ENCODE peak calls at places on chromosome 15, in seven cellular contexts. T is ELR, R is H7, E is MCF 10A, G is NCI-H2171, V is GM10248, C is AG04449. W is an unnamed sample.

GRCh38 chr15:48467801-48468200 is 136.6 kb downstream of the DUT start:
- DNase-seq in T (no peak), R (no peak), E (no peak), G (no peak), V (no peak), C (no peak), W (no peak)

GRCh38 chr15:28272587-28272986 is 49.4 kb downstream of the HERC2 start:
- DNase-seq in T (no peak), R (no peak), E (no peak), G (no peak), V (no peak), C (no peak), W (no peak)

GRCh38 chr15:52179278-52180195 is 11.7 kb downstream of the GNB5 start:
- DNase-seq in T (peak), R (peak), E (peak), G (peak), V (peak), C (no peak), W (peak)

GRCh38 chr15:90038639-90039095 is 37.5 kb downstream of the ZNF710 start:
- DNase-seq in T (no peak), R (no peak), E (peak), G (no peak), V (no peak), C (no peak), W (no peak)

GRCh38 chr15:67253103-67253502 is 1.4 kb downstream of the AAGAB start:
- DNase-seq in T (no peak), R (no peak), E (peak), G (no peak), V (no peak), C (no peak), W (no peak)

GRCh38 chr15:89809093-89809786 is 5.4 kb downstream of the ANPEP start:
- DNase-seq in T (no peak), R (peak), E (peak), G (no peak), V (no peak), C (no peak), W (no peak)

GRCh38 chr15:67850995-67851535 is 11.2 kb upstream of the RNU6-1 start:
- DNase-seq in T (peak), R (no peak), E (peak), G (no peak), V (no peak), C (no peak), W (peak)

GRCh38 chr15:89203705-89204273 is 17.6 kb downstream of the RLBP1 start:
- DNase-seq in T (no peak), R (no peak), E (no peak), G (no peak), V (no peak), C (no peak), W (peak)

GRCh38 chr15:61582092-61582491 is 353.0 kb upstream of the RORA start:
- DNase-seq in T (no peak), R (no peak), E (no peak), G (no peak), V (no peak), C (no peak), W (no peak)

GRCh38 chr15:100098705-100099104 is 243.1 kb downstream of the ADAMTS17 start:
- DNase-seq in T (no peak), R (no peak), E (no peak), G (no peak), V (no peak), C (no peak), W (no peak)

GRCh38 chr15:87561641-87562040 is 694.9 kb downstream of the NTRK3 start:
- DNase-seq in T (no peak), R (no peak), E (no peak), G (no peak), V (no peak), C (no peak), W (no peak)

GRCh38 chr15:65870889-65871533 is 1.7 kb downstream of the RAB11A start:
- DNase-seq in T (peak), R (peak), E (peak), G (no peak), V (peak), C (no peak), W (peak)

GRCh38 chr15:60933914-60934885 is 294.9 kb downstream of the RORA start:
- DNase-seq in T (no peak), R (no peak), E (peak), G (peak), V (no peak), C (no peak), W (no peak)

GRCh38 chr15:62940755-62941361 is 101.7 kb upstream of the TPM1 start:
- DNase-seq in T (peak), R (no peak), E (peak), G (no peak), V (no peak), C (peak), W (peak)